ENCODE peak calls at places on chromosomes 16 and 17, in four cellular contexts. Z, K, C and E are unnamed samples.

GRCh38 chr17:71441098-71441497 is 679.7 kb upstream of the SOX9 start:
- DNase-seq in Z (no peak), C (peak; percentile 82), K (no peak), E (no peak)

GRCh38 chr17:42695500-42695899 is 13.2 kb downstream of the CNTNAP1 start:
- DNase-seq in Z (no peak), C (no peak), K (peak; percentile 5), E (no peak)

GRCh38 chr17:73910216-73910615 is 266.0 kb upstream of the SDK2 start:
- DNase-seq in K (no peak), C (no peak), Z (no peak), E (no peak)

GRCh38 chr16:54630284-54630967 is 300.2 kb upstream of the IRX5 start:
- DNase-seq in C (peak; percentile 36), Z (no peak), K (no peak), E (no peak)

GRCh38 chr17:74096456-74096855 is 107.0 kb upstream of the RPL38 start:
- DNase-seq in C (no peak), K (no peak), Z (no peak), E (no peak)

GRCh38 chr17:63285566-63285965 is 160.5 kb downstream of the CYB561 start:
- DNase-seq in K (no peak), Z (no peak), C (no peak), E (no peak)

GRCh38 chr17:30677550-30678254 is 146.8 kb downstream of the CRLF3 start:
- DNase-seq in Z (no peak), K (no peak), C (no peak), E (no peak)

GRCh38 chr17:77728022-77728671 is 230.4 kb upstream of the TNRC6C start:
- DNase-seq in K (no peak), C (peak; percentile 80), Z (peak; percentile 35), E (no peak)

GRCh38 chr16:21104124-21104860 is 46.4 kb downstream of the DNAH3 start:
- DNase-seq in Z (no peak), K (no peak), C (peak; percentile 70), E (no peak)

GRCh38 chr16:81409016-81409556 is 35.5 kb upstream of the CMIP start:
- DNase-seq in K (no peak), C (no peak), Z (no peak), E (no peak)

GRCh38 chr16:74325331-74325730 is 28.7 kb downstream of the PSMD7 start:
- DNase-seq in K (no peak), C (no peak), Z (no peak), E (no peak)

GRCh38 chr17:7330099-7331015 is 1.2 kb upstream of the NEURL4 start:
- DNase-seq in Z (peak; percentile 67), C (peak; percentile 67), K (peak; percentile 90), E (peak; percentile 88)

GRCh38 chr16:2042171-2042570 is 5.5 kb downstream of the NTHL1 start:
- DNase-seq in K (no peak), C (no peak), Z (no peak), E (no peak)

GRCh38 chr16:62225675-62226074 is 189.4 kb upstream of the CDH8 start:
- DNase-seq in K (peak; percentile 17), C (no peak), Z (peak; percentile 59), E (peak; percentile 3)

GRCh38 chr17:19262650-19263620 is 25.8 kb downstream of the EPN2 start:
- DNase-seq in Z (no peak), K (no peak), C (peak; percentile 54), E (no peak)

GRCh38 chr17:1267471-1267947 is 2.7 kb upstream of the BHLHA9 start:
- DNase-seq in K (no peak), Z (peak; percentile 38), C (peak; percentile 20), E (no peak)

GRCh38 chr16:74462361-74462760 is 41.1 kb upstream of the CLEC18B start:
- DNase-seq in Z (no peak), K (no peak), C (no peak), E (no peak)

GRCh38 chr17:44522883-44523671 is 19.9 kb upstream of the GPATCH8 start:
- DNase-seq in Z (no peak), C (peak; percentile 69), K (peak; percentile 83), E (peak; percentile 76)

GRCh38 chr16:73326221-73326620 is 278.3 kb upstream of the ZFHX3 start:
- DNase-seq in K (no peak), Z (no peak), C (no peak), E (no peak)

GRCh38 chr17:9185688-9186289 is 164.5 kb downstream of the NTN1 start:
- DNase-seq in C (no peak), K (no peak), Z (no peak), E (no peak)

GRCh38 chr16:78494105-78494504 is 394.7 kb downstream of the WWOX start:
- DNase-seq in Z (no peak), K (no peak), C (no peak), E (no peak)

GRCh38 chr17:78202666-78203065 is 11.4 kb upstream of the BIRC5 start:
- DNase-seq in K (no peak), C (no peak), Z (no peak), E (no peak)

GRCh38 chr17:73099504-73099903 is 7.0 kb upstream of the SLC39A11 start:
- DNase-seq in Z (no peak), C (no peak), K (no peak), E (no peak)

GRCh38 chr17:4182043-4182442 is 39.0 kb downstream of the CYB5D2 start:
- DNase-seq in K (no peak), Z (no peak), C (no peak), E (no peak)

GRCh38 chr17:31722251-31723056 is 136.6 kb downstream of the COPRS start:
- DNase-seq in C (peak; percentile 68), Z (no peak), K (no peak), E (no peak)

GRCh38 chr17:45787044-45787443 is 2.9 kb downstream of the CRHR1 start:
- DNase-seq in C (no peak), Z (no peak), K (no peak), E (no peak)

GRCh38 chr16:61617214-61617783 is 418.9 kb downstream of the CDH8 start:
- DNase-seq in C (no peak), Z (no peak), K (no peak), E (no peak)

GRCh38 chr16:35192993-35193392 is 1733.6 kb downstream of the TP53TG3F start:
- DNase-seq in C (no peak), Z (no peak), K (no peak), E (no peak)

GRCh38 chr16:51376080-51376479 is 225.0 kb upstream of the SALL1 start:
- DNase-seq in C (no peak), Z (no peak), K (no peak), E (no peak)
- TF ChIP-seq CTCF in C (no peak), Z (no peak), K (no peak), E (no peak)

GRCh38 chr17:75128694-75129505 is 2.6 kb downstream of the NT5C start:
- DNase-seq in C (no peak), Z (no peak), K (no peak), E (no peak)

GRCh38 chr17:75131278-75132017 is at the start of gene NT5C:
- DNase-seq in C (peak; percentile 78), K (peak; percentile 95), Z (peak; percentile 55), E (peak; percentile 92)

GRCh38 chr17:75129576-75129975 is 2.0 kb downstream of the NT5C start:
- DNase-seq in K (no peak), C (no peak), Z (no peak), E (no peak)

GRCh38 chr17:75130059-75130631 is 1.4 kb downstream of the NT5C start:
- DNase-seq in Z (no peak), K (no peak), C (no peak), E (no peak)

GRCh38 chr17:75130632-75131277 is 787 bp downstream of the NT5C start:
- DNase-seq in C (peak; percentile 50), Z (no peak), K (peak; percentile 68), E (peak; percentile 56)
- TF ChIP-seq CTCF in C (peak; percentile 59), Z (no peak), K (peak; percentile 64), E (peak; percentile 72)

GRCh38 chr17:60393840-60394529 is 2.1 kb upstream of the USP32 start:
- DNase-seq in C (no peak), Z (no peak), K (no peak), E (no peak)

GRCh38 chr17:60390881-60391418 is 983 bp downstream of the USP32 start:
- DNase-seq in C (peak; percentile 58), K (peak; percentile 24), Z (no peak), E (no peak)

GRCh38 chr17:60392845-60393702 is 1.1 kb upstream of the USP32 start:
- DNase-seq in K (peak; percentile 31), C (peak; percentile 40), Z (peak; percentile 33), E (peak; percentile 33)

GRCh38 chr17:60391419-60392041 is 403 bp downstream of the USP32 start:
- DNase-seq in K (no peak), Z (no peak), C (peak; percentile 9), E (no peak)

DNA sequence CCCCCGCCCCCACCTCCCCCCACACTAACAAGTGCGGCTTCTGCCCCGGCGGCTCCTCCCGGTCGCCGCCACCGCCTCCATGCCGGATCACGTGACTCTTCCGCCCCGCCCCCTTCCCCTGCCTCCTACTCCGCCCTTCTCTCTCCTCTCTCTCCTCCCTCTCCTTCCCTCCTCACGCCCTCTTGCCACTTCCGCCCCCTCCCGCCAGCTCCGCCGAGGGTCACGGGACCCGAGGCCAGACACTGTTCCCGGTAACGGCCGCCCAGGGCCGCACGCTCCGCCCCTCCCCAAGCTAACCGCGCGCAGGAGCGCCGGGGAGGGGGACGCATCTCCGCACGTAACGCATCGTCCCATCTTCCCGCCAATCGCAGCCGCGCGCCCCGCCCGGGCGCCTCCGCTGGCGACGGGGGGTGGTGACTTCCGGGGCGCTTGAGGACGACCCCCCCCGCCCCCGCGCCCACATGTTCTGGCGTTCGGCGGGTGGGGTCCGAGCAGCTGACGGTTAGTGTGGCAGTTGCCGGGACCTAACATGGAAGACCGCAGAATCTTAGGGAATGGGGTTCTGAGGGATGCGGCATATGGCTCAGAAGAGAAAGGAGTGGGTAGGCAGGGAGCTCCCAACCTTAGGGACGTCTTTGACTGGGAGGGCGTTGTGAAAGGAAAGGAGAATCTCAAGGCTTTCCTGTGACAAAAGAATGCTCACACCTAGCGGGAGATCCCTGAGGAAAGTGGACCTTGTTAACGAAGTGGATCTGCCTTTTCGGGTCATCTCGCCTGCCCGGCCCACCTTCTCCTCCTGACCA is at the start of gene USP32:
- DNase-seq in C (peak; percentile 99), Z (peak; percentile 97), K (peak; percentile 94), E (peak; percentile 95)
- TF ChIP-seq CTCF in C (peak; percentile 22), Z (no peak), K (peak; percentile 14), E (no peak)

DNA sequence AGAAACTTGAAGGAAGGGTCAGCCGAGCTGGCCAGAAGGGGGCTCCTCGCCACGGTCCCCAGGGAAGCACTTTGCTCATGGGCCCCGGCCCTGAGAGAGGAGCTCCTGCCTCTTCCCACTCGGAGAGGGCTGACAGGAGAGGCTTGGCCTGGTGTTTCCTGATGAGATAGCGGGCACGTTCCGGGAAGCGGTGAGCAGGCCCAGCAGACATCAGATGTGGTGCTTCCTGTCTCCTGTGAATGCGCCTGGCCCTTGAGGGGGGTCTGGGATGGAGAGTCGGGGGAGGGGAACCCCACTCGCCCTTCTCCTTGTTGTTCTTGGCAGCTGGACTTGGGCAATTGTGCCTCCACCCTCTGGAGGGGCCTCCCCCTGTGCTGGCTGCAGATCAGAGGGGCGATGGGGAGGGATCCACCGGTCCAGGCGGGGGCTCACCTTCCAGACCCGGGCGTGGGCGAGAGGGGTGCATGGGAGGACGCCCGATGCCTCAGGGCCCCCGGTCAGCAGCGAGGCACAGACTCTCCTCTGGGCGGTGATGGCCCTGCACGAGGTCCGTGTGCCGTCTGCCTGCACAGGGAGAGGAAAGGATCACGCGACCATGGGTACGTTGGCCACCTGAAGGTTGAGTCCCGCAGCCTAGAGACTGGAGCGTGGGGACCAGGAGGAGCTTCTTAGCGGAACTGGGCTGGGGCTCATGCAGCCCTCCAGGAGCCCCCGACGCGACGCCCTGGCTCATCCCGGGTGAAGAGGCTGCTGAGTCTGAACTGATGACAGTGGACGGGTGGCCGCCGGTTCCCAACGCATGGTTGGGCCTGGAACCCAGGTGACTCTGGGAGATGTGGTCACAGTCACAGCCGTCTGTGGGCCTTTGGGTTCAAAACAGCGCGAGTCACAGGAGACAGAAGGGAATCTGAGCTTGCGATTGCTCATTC is 25.4 kb downstream of the METRNL start:
- DNase-seq in Z (no peak), C (no peak), K (no peak), E (no peak)
- TF ChIP-seq CTCF in Z (no peak), C (no peak), K (no peak), E (no peak)